ENCODE peak calls at places on chromosomes 12 and 14, in seven cellular contexts. K, U, F, D, W, S and Q are unnamed samples.

GRCh38 chr14:52391866-52392600 is 77.9 kb downstream of the PTGER2 start:
- DNase-seq in K (peak), U (no peak), F (no peak), D (no peak), W (no peak), S (no peak), Q (no peak)

GRCh38 chr12:9635014-9635413 is 27.3 kb upstream of the KLRB1 start:
- DNase-seq in K (no peak), U (no peak), F (no peak), D (no peak), W (no peak), S (no peak), Q (no peak)

GRCh38 chr12:96466939-96467751 is 22.2 kb upstream of the CFAP54 start:
- DNase-seq in K (peak), U (no peak), F (no peak), D (no peak), W (no peak), S (peak), Q (no peak)

GRCh38 chr12:34595749-34596733 is 573.7 kb downstream of the ALG10 start:
- DNase-seq in K (no peak), U (no peak), F (no peak), D (no peak), W (no peak), S (no peak), Q (no peak)

GRCh38 chr14:76413106-76413961 is 37.4 kb downstream of the ESRRB start:
- DNase-seq in K (no peak), U (no peak), F (no peak), D (no peak), W (no peak), S (no peak), Q (no peak)

GRCh38 chr14:72479471-72479931 is 414.4 kb downstream of the DPF3 start:
- DNase-seq in K (peak), U (no peak), F (no peak), D (peak), W (no peak), S (no peak), Q (no peak)

GRCh38 chr12:58967551-58967950 is 47.2 kb upstream of the LRIG3 start:
- DNase-seq in K (peak), U (no peak), F (no peak), D (no peak), W (no peak), S (no peak), Q (no peak)

GRCh38 chr12:107163413-107163812 is 70.1 kb upstream of the CRY1 start:
- DNase-seq in K (no peak), U (no peak), F (no peak), D (no peak), W (no peak), S (no peak), Q (no peak)

GRCh38 chr12:125340791-125341190 is 275.6 kb downstream of the AACS start:
- DNase-seq in K (peak), U (no peak), F (no peak), D (peak), W (no peak), S (peak), Q (no peak)

GRCh38 chr12:120820885-120821510 is 83.2 kb downstream of the SPPL3 start:
- DNase-seq in K (no peak), U (no peak), F (no peak), D (no peak), W (no peak), S (no peak), Q (no peak)
- H3K23ac ChIP-seq in K (no peak), U (no peak), F (no peak), D (no peak), W (no peak), S (no peak), Q (no peak)

GRCh38 chr12:62270384-62270783 is 10.2 kb downstream of the USP15 start:
- DNase-seq in K (no peak), U (no peak), F (no peak), D (no peak), W (no peak), S (no peak), Q (no peak)
- H3K27ac ChIP-seq in K (no peak), U (no peak), F (no peak), D (no peak), W (no peak), S (no peak), Q (no peak)

GRCh38 chr14:94753067-94753466 is 16.8 kb downstream of the GSC start:
- DNase-seq in K (no peak), U (no peak), F (no peak), D (no peak), W (no peak), S (no peak), Q (no peak)

GRCh38 chr14:94751956-94752355 is 18.0 kb downstream of the GSC start:
- DNase-seq in K (no peak), U (no peak), F (no peak), D (no peak), W (no peak), S (no peak), Q (no peak)

GRCh38 chr14:94756310-94756709 is 13.6 kb downstream of the GSC start:
- DNase-seq in K (no peak), U (no peak), F (no peak), D (no peak), W (no peak), S (no peak), Q (no peak)

GRCh38 chr14:94752575-94752974 is 17.3 kb downstream of the GSC start:
- DNase-seq in K (no peak), U (no peak), F (no peak), D (no peak), W (no peak), S (no peak), Q (no peak)

GRCh38 chr14:94754391-94754942 is 15.4 kb downstream of the GSC start:
- DNase-seq in K (no peak), U (no peak), F (no peak), D (no peak), W (no peak), S (no peak), Q (no peak)
- H2BK120ac ChIP-seq in K (no peak), U (no peak), F (no peak), D (no peak), W (no peak), S (no peak), Q (no peak)

GRCh38 chr14:49339130-49339529 is 247.1 kb downstream of the RPS29 start:
- DNase-seq in K (no peak), U (no peak), F (no peak), D (no peak), W (no peak), S (no peak), Q (no peak)
- H3K23ac ChIP-seq in K (no peak), U (no peak), F (no peak), D (no peak), W (no peak), S (no peak), Q (no peak)

DNA sequence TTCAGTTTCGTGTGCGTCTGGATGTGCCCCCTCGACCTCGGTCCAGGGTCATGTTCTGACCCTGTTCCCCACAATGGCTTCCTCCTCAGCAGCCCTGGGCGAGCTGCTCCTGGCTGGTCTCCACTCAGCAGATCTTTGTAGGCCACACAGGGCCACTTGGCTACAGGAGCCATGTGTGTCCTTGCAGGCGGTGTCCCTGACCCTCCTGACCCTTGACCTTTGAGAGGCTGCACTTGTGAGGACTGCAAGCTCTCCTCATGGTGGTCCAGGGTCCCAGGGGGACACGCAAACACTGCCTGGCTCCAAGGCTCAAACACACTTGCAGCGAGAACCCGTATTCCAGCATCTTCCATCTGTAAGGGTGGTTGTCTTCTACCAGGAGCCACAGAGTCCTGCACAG is 7.5 kb upstream of the SIVA1 start:
- DNase-seq in K (no peak), U (no peak), F (no peak), D (no peak), W (no peak), S (no peak), Q (no peak)
- H3K27ac ChIP-seq in K (no peak), U (no peak), F (no peak), D (no peak), W (no peak), S (no peak), Q (no peak)

DNA sequence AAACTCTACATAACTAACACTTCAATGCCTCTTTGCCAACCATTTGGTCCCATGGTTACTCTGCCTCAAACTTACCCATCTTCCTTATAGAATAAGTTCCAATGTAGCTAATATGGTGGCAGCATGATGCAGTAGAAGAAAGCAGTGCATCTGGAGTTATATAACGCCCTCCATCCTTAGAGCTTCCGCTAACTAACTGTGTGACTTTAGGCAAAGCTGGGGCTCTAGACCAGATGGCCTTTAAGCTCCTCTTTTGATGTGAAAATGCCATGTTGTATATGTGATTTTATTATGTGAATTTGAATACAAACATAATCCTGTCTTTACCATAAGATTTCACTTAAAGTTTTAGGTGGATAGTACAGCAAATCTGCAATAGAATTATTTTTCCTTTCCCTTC is 6.1 kb downstream of the ABCD2 start:
- DNase-seq in K (no peak), U (no peak), F (no peak), D (no peak), W (no peak), S (no peak), Q (no peak)
- H2BK120ac ChIP-seq in K (no peak), U (no peak), F (no peak), D (no peak), W (no peak), S (no peak), Q (no peak)

DNA sequence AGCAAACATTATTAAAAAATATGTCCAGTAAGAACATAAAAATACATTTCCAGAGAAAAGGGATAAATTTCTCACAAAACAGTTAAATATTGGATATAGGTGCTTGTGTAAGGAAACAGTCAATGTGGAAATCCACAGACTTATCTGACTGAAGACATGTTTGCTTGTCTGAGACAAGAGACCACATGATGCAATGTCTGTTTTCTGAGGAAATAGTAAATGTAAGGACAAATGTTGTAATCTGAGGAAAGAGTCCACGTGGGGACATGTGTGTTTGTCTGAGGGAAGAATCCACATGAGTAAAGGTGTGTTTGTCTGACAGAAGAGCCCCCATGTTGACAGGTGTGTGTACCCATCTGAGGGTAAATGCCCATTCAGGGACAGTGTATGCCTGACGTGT is 1093.2 kb downstream of the TMEM121 start:
- DNase-seq in K (no peak), U (no peak), F (no peak), D (no peak), W (no peak), S (no peak), Q (no peak)
- H3K23ac ChIP-seq in K (no peak), U (no peak), F (no peak), D (no peak), W (no peak), S (no peak), Q (no peak)

GRCh38 chr14:49654511-49654910 is 19.5 kb upstream of the DNAAF2 start:
- DNase-seq in K (no peak), U (no peak), F (no peak), D (no peak), W (no peak), S (no peak), Q (no peak)

GRCh38 chr14:49659526-49660455 is 24.7 kb upstream of the DNAAF2 start:
- DNase-seq in K (no peak), U (no peak), F (no peak), D (no peak), W (no peak), S (no peak), Q (no peak)
- H3K27ac ChIP-seq in K (no peak), U (no peak), F (no peak), D (no peak), W (no peak), S (no peak), Q (no peak)

DNA sequence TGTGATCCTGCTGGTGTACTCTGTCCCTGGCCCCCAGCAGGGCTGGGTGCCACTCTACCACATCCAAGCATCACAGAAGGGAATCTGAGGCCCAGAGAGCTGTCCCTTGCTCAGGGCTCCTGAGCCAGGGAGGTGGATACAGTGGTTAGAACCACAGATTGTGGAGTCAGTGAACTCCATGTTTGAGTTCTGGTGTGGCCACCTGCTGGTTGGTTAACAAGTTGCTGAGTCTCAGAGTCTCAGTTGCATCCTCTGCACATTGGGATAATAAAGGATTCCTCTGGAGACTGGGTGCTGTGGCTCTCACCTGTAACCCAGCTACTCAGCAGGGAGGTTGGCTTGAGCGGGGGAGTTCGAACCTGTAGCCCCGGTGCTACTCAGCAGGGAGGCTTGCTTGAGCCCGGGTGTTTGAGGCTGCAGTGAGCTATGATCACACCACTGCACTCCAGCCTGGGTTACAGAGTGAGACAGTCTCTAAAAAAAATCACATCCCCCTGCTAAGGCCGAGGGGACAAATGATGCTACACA is 39.4 kb downstream of the MVK start:
- DNase-seq in K (peak), U (no peak), F (no peak), D (peak), W (peak), S (peak), Q (no peak)
- H2BK120ac ChIP-seq in K (no peak), U (no peak), F (no peak), D (no peak), W (no peak), S (no peak), Q (no peak)